ENCODE peak calls at places on chromosome 10, in eight cellular contexts. I, Z, E, A, B, L, O and R are unnamed samples.

GRCh38 chr10:4131407-4132215 is 346.6 kb upstream of the KLF6 start:
- DNase-seq in Z (peak), A (no peak), O (no peak), B (peak), L (peak), E (no peak), I (no peak), R (peak)

GRCh38 chr10:7507887-7508726 is 97.3 kb upstream of the SFMBT2 start:
- DNase-seq in A (no peak), B (no peak), Z (no peak), I (no peak), O (no peak), L (no peak), E (no peak), R (no peak)

GRCh38 chr10:69498711-69499471 is 47.6 kb downstream of the TSPAN15 start:
- DNase-seq in B (no peak), I (no peak), L (no peak), O (peak), E (no peak), Z (peak), A (no peak), R (no peak)

GRCh38 chr10:121579656-121580055 is 18.6 kb downstream of the FGFR2 start:
- DNase-seq in B (no peak), A (peak), E (no peak), Z (peak), L (no peak), O (no peak), I (no peak), R (no peak)

GRCh38 chr10:4407783-4408182 is 418.2 kb upstream of the AKR1E2 start:
- DNase-seq in E (no peak), A (no peak), L (peak), B (peak), Z (peak), O (no peak), I (no peak), R (peak)

GRCh38 chr10:95247200-95247880 is 43.5 kb downstream of the PDLIM1 start:
- DNase-seq in Z (peak), E (no peak), I (no peak), O (no peak), L (peak), A (no peak), B (no peak), R (no peak)

GRCh38 chr10:115951242-115951641 is 321.8 kb downstream of the GFRA1 start:
- DNase-seq in O (no peak), B (no peak), I (no peak), Z (no peak), E (no peak), L (no peak), A (no peak), R (no peak)

GRCh38 chr10:89391882-89392756 is at the start of gene IFIT1:
- DNase-seq in L (peak), I (no peak), A (peak), O (no peak), B (peak), E (peak), Z (peak), R (peak)

GRCh38 chr10:5776150-5776880 is 36.9 kb downstream of the GDI2 start:
- DNase-seq in Z (no peak), B (peak), O (no peak), L (peak), E (no peak), I (no peak), A (peak), R (no peak)

GRCh38 chr10:128730922-128731321 is 604.7 kb upstream of the MKI67 start:
- DNase-seq in B (no peak), L (no peak), O (no peak), I (no peak), E (no peak), Z (no peak), A (no peak), R (no peak)

GRCh38 chr10:33298110-33298509 is 36.4 kb downstream of the NRP1 start:
- DNase-seq in A (no peak), I (no peak), B (no peak), E (no peak), L (no peak), O (no peak), Z (no peak), R (no peak)

GRCh38 chr10:34045571-34046190 is 711.2 kb upstream of the NRP1 start:
- DNase-seq in E (no peak), Z (peak), B (no peak), O (no peak), A (no peak), I (no peak), L (peak), R (no peak)

GRCh38 chr10:32795598-32796183 is 162.3 kb downstream of the ITGB1 start:
- DNase-seq in B (peak), I (no peak), L (peak), E (no peak), Z (peak), O (no peak), A (peak), R (no peak)

GRCh38 chr10:103833731-103834365 is 21.5 kb downstream of the SH3PXD2A start:
- DNase-seq in O (peak), Z (no peak), E (no peak), B (peak), A (peak), L (no peak), I (no peak), R (no peak)

GRCh38 chr10:118950190-118950658 is 79.3 kb upstream of the NANOS1 start:
- DNase-seq in L (no peak), O (no peak), B (peak), E (no peak), Z (peak), I (no peak), A (no peak), R (no peak)

GRCh38 chr10:4765428-4765827 is 60.6 kb upstream of the AKR1E2 start:
- DNase-seq in B (no peak), O (no peak), A (no peak), Z (no peak), I (no peak), E (no peak), L (peak), R (no peak)

GRCh38 chr10:63801139-63801538 is 279.9 kb downstream of the REEP3 start:
- DNase-seq in Z (no peak), B (no peak), O (no peak), E (no peak), I (no peak), A (no peak), L (no peak), R (no peak)

DNA sequence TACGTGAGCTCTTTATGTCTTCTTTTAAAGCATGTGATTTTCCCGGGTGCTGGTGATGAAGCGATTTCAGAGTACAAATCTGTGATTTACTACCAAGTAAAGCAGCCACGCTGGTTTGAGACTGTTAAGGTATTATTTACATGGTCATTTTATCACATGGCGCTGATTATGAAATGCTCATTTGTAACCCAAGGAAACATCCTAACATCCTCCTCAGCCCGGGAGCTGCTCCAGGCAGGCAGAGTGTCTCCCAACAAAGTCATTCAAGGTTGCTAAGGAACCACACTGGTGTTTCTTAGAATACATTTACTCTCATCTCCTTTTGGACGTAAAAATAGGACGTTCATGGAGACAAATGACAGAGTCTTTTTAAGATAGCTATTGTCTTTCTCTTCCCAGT is 119.4 kb downstream of the DOCK1 start:
- DNase-seq in L (peak), B (no peak), O (no peak), I (no peak), Z (no peak), A (no peak), E (no peak), R (no peak)
- H3K27ac ChIP-seq in L (no peak), B (no peak), O (no peak), I (no peak), Z (no peak), A (no peak), E (peak), R (no peak)

GRCh38 chr10:91621483-91622113 is 11.3 kb downstream of the PPP1R3C start:
- DNase-seq in Z (no peak), B (no peak), A (no peak), I (no peak), O (no peak), E (no peak), L (peak), R (no peak)
- H3K27ac ChIP-seq in Z (no peak), B (no peak), A (no peak), I (no peak), O (peak), E (no peak), L (no peak), R (no peak)

GRCh38 chr10:102500621-102501149 is 1.8 kb downstream of the ACTR1A start:
- DNase-seq in B (no peak), E (no peak), L (no peak), Z (no peak), O (no peak), I (no peak), A (no peak), R (no peak)
- H3K27ac ChIP-seq in B (no peak), E (no peak), L (no peak), Z (no peak), O (peak), I (no peak), A (no peak), R (no peak)

GRCh38 chr10:81886939-81887338 is 11.9 kb downstream of the NRG3 start:
- DNase-seq in Z (no peak), B (no peak), O (no peak), I (no peak), A (no peak), E (no peak), L (no peak), R (no peak)
- H3K27ac ChIP-seq in Z (no peak), B (no peak), O (no peak), I (no peak), A (no peak), E (no peak), L (no peak), R (no peak)

DNA sequence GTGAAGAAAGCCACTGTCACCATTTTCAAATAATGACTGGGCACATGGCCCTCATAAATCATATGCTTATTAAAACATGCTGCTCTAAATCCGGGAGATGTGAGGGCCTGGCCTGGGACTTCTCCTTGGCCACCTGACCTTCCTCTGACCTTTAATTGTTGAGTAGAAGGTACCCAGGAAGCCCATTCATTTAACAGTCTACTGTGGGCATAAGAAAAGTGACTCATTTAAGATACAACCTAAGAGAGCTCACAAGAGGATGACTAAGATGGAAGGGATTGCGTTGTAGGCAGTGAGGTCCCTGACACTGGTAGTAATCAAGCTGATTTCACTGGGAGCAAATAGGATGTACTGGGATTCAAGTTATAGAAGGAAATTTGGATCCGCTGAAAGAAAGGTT is 203.4 kb upstream of the GPR26 start:
- DNase-seq in L (no peak), B (no peak), O (no peak), E (no peak), A (no peak), Z (no peak), I (no peak), R (no peak)
- H3K27ac ChIP-seq in L (no peak), B (no peak), O (no peak), E (no peak), A (no peak), Z (no peak), I (no peak), R (no peak)

DNA sequence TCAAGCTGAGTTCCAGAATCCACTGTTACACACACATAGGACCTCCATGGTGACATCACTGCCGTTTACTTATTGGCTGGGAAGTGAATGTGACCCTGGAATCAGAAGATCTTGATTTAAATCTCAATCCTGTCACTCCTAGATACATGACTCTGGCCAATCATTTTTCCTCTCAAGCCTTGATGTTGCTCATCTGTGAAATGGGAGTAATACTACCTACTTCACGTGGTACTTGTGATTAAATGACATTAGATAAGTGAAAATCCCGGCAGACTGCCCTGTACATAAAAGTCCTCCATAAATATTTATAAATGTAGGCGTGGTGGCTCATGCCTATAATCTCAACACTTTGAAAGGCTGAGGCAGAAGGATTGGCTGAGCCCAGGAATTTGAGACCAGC is 88.0 kb upstream of the SVIL start:
- DNase-seq in O (no peak), E (no peak), I (no peak), Z (no peak), B (no peak), A (no peak), L (no peak), R (no peak)
- H3K27ac ChIP-seq in O (no peak), E (no peak), I (no peak), Z (no peak), B (no peak), A (no peak), L (no peak), R (no peak)

DNA sequence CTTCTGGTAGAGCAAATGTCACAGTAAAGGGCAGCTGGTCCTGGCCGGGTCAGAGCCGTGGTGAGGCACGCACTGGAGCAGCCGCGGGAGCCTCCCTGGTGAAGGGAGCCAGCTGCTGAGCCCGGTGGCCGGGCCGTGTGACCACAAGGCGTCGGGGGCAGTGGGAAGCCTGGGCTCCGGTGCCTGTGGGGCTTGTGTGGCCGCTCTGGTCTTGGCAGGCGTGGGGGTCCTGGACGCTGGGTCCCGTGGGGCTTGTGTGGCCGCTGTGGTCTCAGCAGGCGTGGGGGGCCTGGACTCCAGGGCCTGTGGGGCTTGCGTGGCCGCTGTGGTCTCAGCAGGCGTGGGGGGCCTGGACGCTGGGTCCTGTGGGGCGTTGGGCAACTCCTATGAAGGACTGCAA is 57.2 kb downstream of the NKX6-2 start:
- DNase-seq in A (no peak), E (no peak), O (no peak), Z (no peak), B (no peak), I (no peak), L (no peak), R (no peak)
- H3K27ac ChIP-seq in A (no peak), E (no peak), O (no peak), Z (no peak), B (no peak), I (no peak), L (no peak), R (no peak)

GRCh38 chr10:11326241-11326640 is 285.2 kb downstream of the USP6NL start:
- DNase-seq in O (no peak), Z (no peak), B (no peak), E (no peak), I (no peak), A (no peak), L (no peak), R (no peak)
- H3K27ac ChIP-seq in O (no peak), Z (no peak), B (no peak), E (no peak), I (no peak), A (no peak), L (peak), R (no peak)